ENCODE peak calls at places on chromosomes 3 and 15, in five cellular contexts. W, L, G, T and U are unnamed samples.
A peak's percentile ranks its signal among the peaks of the same experiment; 100 is the strongest.

GRCh38 chr3:63912768-63913588 is 795 bp upstream of the SCAANT1 start:
- DNase-seq in L (peak; percentile 36), T (peak; percentile 76), W (peak; percentile 64), G (peak; percentile 45), U (no peak)

GRCh38 chr3:11661827-11662226 is 18.1 kb upstream of the VGLL4 start:
- DNase-seq in T (peak; percentile 81), G (peak; percentile 79), W (no peak), L (no peak), U (no peak)

GRCh38 chr3:83514130-83514914 is 1444.5 kb upstream of the CADM2 start:
- DNase-seq in T (no peak), W (no peak), L (no peak), G (no peak), U (peak; percentile 29)

GRCh38 chr15:94924971-94925593 is 693.7 kb downstream of the MCTP2 start:
- DNase-seq in W (no peak), T (no peak), G (no peak), L (no peak), U (no peak)

GRCh38 chr15:25710184-25710583 is 152.9 kb downstream of the ATP10A start:
- DNase-seq in L (peak; percentile 30), T (peak; percentile 17), W (peak; percentile 86), G (peak; percentile 13), U (no peak)

GRCh38 chr3:50503504-50503903 is at the start of gene CACNA2D2:
- DNase-seq in T (no peak), L (peak; percentile 75), W (peak; percentile 86), G (no peak), U (no peak)

GRCh38 chr3:127542441-127542952 is 48.0 kb downstream of the TPRA1 start:
- DNase-seq in W (no peak), L (no peak), G (no peak), T (no peak), U (no peak)

GRCh38 chr3:117622130-117622841 is 912.7 kb downstream of the TUSC7 start:
- DNase-seq in L (no peak), W (no peak), G (peak; percentile 74), T (peak; percentile 88), U (no peak)

GRCh38 chr15:76185716-76186115 is 125.6 kb downstream of the ETFA start:
- DNase-seq in T (peak; percentile 85), W (peak; percentile 81), G (peak; percentile 74), L (peak; percentile 33), U (peak; percentile 61)

GRCh38 chr3:5122741-5123706 is 932 bp downstream of the ARL8B start:
- DNase-seq in W (peak; percentile 48), T (peak; percentile 83), L (peak; percentile 48), G (peak; percentile 76), U (no peak)

GRCh38 chr3:29427266-29428103 is 146.6 kb downstream of the RBMS3 start:
- DNase-seq in T (peak; percentile 92), G (peak; percentile 99), L (no peak), W (no peak), U (no peak)

GRCh38 chr15:88624971-88625290 is 3.8 kb downstream of the AEN start:
- DNase-seq in W (peak; percentile 8), G (peak; percentile 39), L (no peak), T (peak; percentile 33), U (no peak)

GRCh38 chr3:169311366-169311765 is 352.1 kb downstream of the MECOM start:
- DNase-seq in T (no peak), G (no peak), L (no peak), W (no peak), U (no peak)

GRCh38 chr15:72340366-72340765 is 20.4 kb upstream of the CELF6 start:
- DNase-seq in G (peak; percentile 37), T (peak; percentile 37), W (no peak), L (no peak), U (no peak)

GRCh38 chr3:108018552-108018951 is 72.3 kb downstream of the CD47 start:
- DNase-seq in G (no peak), L (no peak), T (no peak), W (no peak), U (no peak)

GRCh38 chr3:41164776-41165175 is 34.5 kb upstream of the CTNNB1 start:
- DNase-seq in G (no peak), W (no peak), T (no peak), L (no peak), U (no peak)

GRCh38 chr3:19213608-19214220 is 65.4 kb downstream of the KCNH8 start:
- DNase-seq in L (no peak), W (no peak), T (no peak), G (no peak), U (peak; percentile 13)

GRCh38 chr15:49421991-49422390 is 1.1 kb upstream of the FGF7 start:
- DNase-seq in W (peak; percentile 49), T (peak; percentile 86), G (peak; percentile 81), L (peak; percentile 40), U (peak; percentile 16)

GRCh38 chr3:10757821-10758130 is 58.3 kb upstream of the SLC6A11 start:
- DNase-seq in G (no peak), L (no peak), T (peak; percentile 6), W (no peak), U (no peak)

GRCh38 chr3:86787091-86787490 is 203.9 kb downstream of the VGLL3 start:
- DNase-seq in T (peak; percentile 40), W (peak; percentile 68), L (no peak), G (peak; percentile 44), U (no peak)

GRCh38 chr3:8822141-8822540 is 52.7 kb upstream of the OXTR start:
- DNase-seq in G (peak; percentile 40), L (no peak), T (peak; percentile 68), W (no peak), U (no peak)

GRCh38 chr3:53554559-53555511 is 60.4 kb downstream of the CACNA1D start:
- DNase-seq in G (no peak), T (no peak), L (no peak), W (no peak), U (no peak)

GRCh38 chr15:91104111-91104510 is 4.1 kb downstream of the SV2B start:
- DNase-seq in L (no peak), W (no peak), T (no peak), G (no peak), U (no peak)

GRCh38 chr3:116145613-116146012 is 299.7 kb downstream of the LSAMP start:
- DNase-seq in L (no peak), W (no peak), T (no peak), G (no peak), U (no peak)

GRCh38 chr3:54225841-54226528 is 103.6 kb downstream of the CACNA2D3 start:
- DNase-seq in L (no peak), G (no peak), W (no peak), T (no peak), U (no peak)

GRCh38 chr3:52787672-52788625 is 6.6 kb upstream of the ITIH3 start:
- DNase-seq in G (no peak), W (no peak), T (peak; percentile 4), L (no peak), U (no peak)

DNA sequence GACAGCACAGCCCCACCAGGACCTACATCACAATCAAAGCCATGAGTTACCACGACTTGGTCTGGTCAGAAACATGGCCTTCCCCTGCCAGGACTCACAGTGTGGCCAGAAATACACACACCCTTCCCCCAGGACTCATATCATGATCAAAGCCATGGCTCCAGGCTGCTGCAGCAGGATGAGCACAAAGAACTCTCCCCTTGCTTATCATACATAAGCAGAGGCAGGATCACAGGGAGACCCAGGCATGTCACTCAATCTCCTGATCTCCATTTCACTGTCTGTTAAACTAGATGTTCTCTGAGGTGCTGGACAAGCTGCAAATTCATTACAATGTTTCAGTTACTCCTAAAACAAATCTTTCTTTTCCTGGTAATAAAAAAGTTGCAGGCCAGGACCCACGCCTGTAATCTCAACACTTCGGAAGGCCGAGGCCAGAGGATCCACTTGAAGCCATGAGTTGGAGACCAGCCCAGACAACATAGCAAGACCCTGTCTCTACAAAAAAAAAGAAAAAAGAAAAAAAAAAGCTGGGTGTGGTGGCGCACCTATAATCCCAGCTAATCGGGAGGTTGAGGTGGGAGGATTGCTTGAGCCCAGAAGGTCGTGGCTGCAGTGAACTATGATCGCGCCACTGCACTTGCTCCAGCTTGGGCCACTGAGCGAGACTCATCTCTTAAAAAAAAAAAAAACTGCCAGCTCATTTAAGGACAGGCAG is 1.2 kb downstream of the PFKFB4 start:
- DNase-seq in G (no peak), W (no peak), L (no peak), T (no peak), U (no peak)
- H3K4me3 ChIP-seq in G (no peak overlapping the region), W (no peak overlapping the region), L (no peak overlapping the region), T (no peak overlapping the region), U (no peak overlapping the region)

GRCh38 chr3:184776916-184777315 is 35.0 kb upstream of the VPS8 start:
- DNase-seq in W (no peak), T (no peak), L (no peak), G (no peak), U (no peak)
- H3K4me3 ChIP-seq in W (no peak overlapping the region), T (no peak overlapping the region), L (no peak overlapping the region), G (no peak overlapping the region), U (no peak overlapping the region)

GRCh38 chr3:55485208-55485791 is 1.8 kb downstream of the WNT5A start:
- DNase-seq in L (peak; percentile 82), G (peak; percentile 86), W (peak; percentile 90), T (peak; percentile 87), U (no peak)
- H3K4me3 ChIP-seq in L (peak overlapping the region; percentile 81), G (peak overlapping the region; percentile 98), W (peak overlapping the region; percentile 66), T (peak overlapping the region; percentile 72), U (peak overlapping the region; percentile 50)

DNA sequence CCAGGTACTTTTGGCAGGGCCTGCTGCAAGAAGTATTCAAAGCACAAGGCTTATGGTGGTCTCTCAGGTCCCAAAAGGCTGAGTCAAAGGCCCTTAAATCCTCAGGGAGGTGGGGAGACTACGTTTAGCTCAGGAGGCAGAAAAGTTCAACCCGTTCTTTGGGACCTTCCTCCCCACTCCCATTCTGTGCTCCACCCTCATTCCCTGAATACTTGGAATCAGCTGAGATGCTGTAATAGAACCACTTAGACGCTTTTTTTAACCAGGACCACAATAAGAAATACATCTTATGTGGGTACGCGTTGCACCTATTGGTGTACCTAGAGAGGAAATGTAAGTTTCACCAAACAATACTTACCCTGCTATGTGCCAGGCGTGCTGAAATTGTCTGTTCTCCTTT is 58.0 kb downstream of the FAM174B start:
- DNase-seq in L (no peak), W (no peak), G (no peak), T (no peak), U (no peak)
- H3K4me3 ChIP-seq in L (no peak overlapping the region), W (no peak overlapping the region), G (no peak overlapping the region), T (no peak overlapping the region), U (no peak overlapping the region)